ENCODE peak calls at places on chromosomes 2 and 18, in ten cellular contexts. One of them, this sample, is unnamed.
A peak's percentile ranks its signal among the peaks of the same experiment; 100 is the strongest.

GRCh38 chr2:18544171-18544570 is 16.3 kb downstream of the RDH14 start:
- DNase-seq in AG09319: no peak
- DNase-seq in astrocyte of the spinal cord: no peak
- DNase-seq in IMR-90: no peak
- DNase-seq in A549: no peak
- DNase-seq in PC-9: no peak
- DNase-seq in GM23338: no peak
- DNase-seq in tibial nerve: no peak
- DNase-seq in sigmoid colon: no peak
- DNase-seq in dorsolateral prefrontal cortex: no peak
- DNase-seq in this sample: no peak

GRCh38 chr2:152491139-152491472 is 156.1 kb downstream of the FMNL2 start:
- DNase-seq in sigmoid colon: peak; percentile 78
- DNase-seq in dorsolateral prefrontal cortex: peak; percentile 71
- DNase-seq in astrocyte of the spinal cord: no peak
- DNase-seq in AG09319: no peak
- DNase-seq in IMR-90: no peak
- DNase-seq in tibial nerve: peak; percentile 45
- DNase-seq in GM23338: no peak
- DNase-seq in PC-9: no peak
- DNase-seq in A549: no peak
- DNase-seq in this sample: no peak

GRCh38 chr2:176125215-176126054 is 2.9 kb downstream of the HOXD9 start:
- DNase-seq in dorsolateral prefrontal cortex: no peak
- DNase-seq in sigmoid colon: peak; percentile 56
- DNase-seq in PC-9: no peak
- DNase-seq in IMR-90: no peak
- DNase-seq in AG09319: no peak
- DNase-seq in tibial nerve: no peak
- DNase-seq in astrocyte of the spinal cord: no peak
- DNase-seq in GM23338: peak; percentile 53
- DNase-seq in A549: no peak
- DNase-seq in this sample: no peak

GRCh38 chr2:41722668-41723369 is 325.0 kb upstream of the PKDCC start:
- DNase-seq in sigmoid colon: no peak
- DNase-seq in dorsolateral prefrontal cortex: no peak
- DNase-seq in PC-9: no peak
- DNase-seq in IMR-90: peak; percentile 52
- DNase-seq in AG09319: no peak
- DNase-seq in astrocyte of the spinal cord: peak; percentile 78
- DNase-seq in tibial nerve: peak; percentile 24
- DNase-seq in A549: no peak
- DNase-seq in GM23338: no peak
- DNase-seq in this sample: no peak

GRCh38 chr2:173205375-173205774 is 129.7 kb downstream of the MAP3K20 start:
- DNase-seq in astrocyte of the spinal cord: peak; percentile 52
- DNase-seq in AG09319: peak; percentile 64
- DNase-seq in tibial nerve: peak; percentile 62
- DNase-seq in A549: no peak
- DNase-seq in GM23338: no peak
- DNase-seq in PC-9: no peak
- DNase-seq in IMR-90: peak; percentile 28
- DNase-seq in dorsolateral prefrontal cortex: no peak
- DNase-seq in sigmoid colon: peak; percentile 97
- DNase-seq in this sample: no peak

GRCh38 chr2:60849165-60849564 is 32.2 kb upstream of the REL start:
- DNase-seq in tibial nerve: no peak
- DNase-seq in sigmoid colon: no peak
- DNase-seq in GM23338: no peak
- DNase-seq in A549: no peak
- DNase-seq in astrocyte of the spinal cord: no peak
- DNase-seq in AG09319: no peak
- DNase-seq in IMR-90: peak; percentile 8
- DNase-seq in PC-9: no peak
- DNase-seq in dorsolateral prefrontal cortex: no peak
- DNase-seq in this sample: no peak

GRCh38 chr2:7825591-7826312 is 856.1 kb upstream of the ID2 start:
- DNase-seq in GM23338: no peak
- DNase-seq in dorsolateral prefrontal cortex: no peak
- DNase-seq in astrocyte of the spinal cord: peak; percentile 97
- DNase-seq in IMR-90: peak; percentile 68
- DNase-seq in AG09319: no peak
- DNase-seq in tibial nerve: no peak
- DNase-seq in sigmoid colon: no peak
- DNase-seq in A549: peak; percentile 80
- DNase-seq in PC-9: no peak
- DNase-seq in this sample: no peak

GRCh38 chr18:49837889-49838288 is 24.6 kb upstream of the ACAA2 start:
- DNase-seq in astrocyte of the spinal cord: no peak
- DNase-seq in GM23338: no peak
- DNase-seq in tibial nerve: no peak
- DNase-seq in PC-9: no peak
- DNase-seq in AG09319: no peak
- DNase-seq in sigmoid colon: no peak
- DNase-seq in dorsolateral prefrontal cortex: no peak
- DNase-seq in A549: no peak
- DNase-seq in IMR-90: no peak
- DNase-seq in this sample: no peak

GRCh38 chr2:236092714-236093113 is 75.5 kb downstream of the GBX2 start:
- DNase-seq in A549: no peak
- DNase-seq in GM23338: peak; percentile 57
- DNase-seq in dorsolateral prefrontal cortex: no peak
- DNase-seq in IMR-90: no peak
- DNase-seq in sigmoid colon: no peak
- DNase-seq in AG09319: no peak
- DNase-seq in tibial nerve: no peak
- DNase-seq in PC-9: no peak
- DNase-seq in astrocyte of the spinal cord: no peak
- DNase-seq in this sample: no peak

GRCh38 chr18:62101236-62101635 is 85.6 kb downstream of the PIGN start:
- DNase-seq in IMR-90: peak; percentile 61
- DNase-seq in AG09319: peak; percentile 25
- DNase-seq in PC-9: no peak
- DNase-seq in astrocyte of the spinal cord: peak; percentile 32
- DNase-seq in dorsolateral prefrontal cortex: no peak
- DNase-seq in sigmoid colon: no peak
- DNase-seq in GM23338: no peak
- DNase-seq in tibial nerve: no peak
- DNase-seq in A549: no peak
- DNase-seq in this sample: no peak

GRCh38 chr2:101699939-101700442 is 2.5 kb downstream of the MAP4K4 start:
- DNase-seq in sigmoid colon: no peak
- DNase-seq in astrocyte of the spinal cord: no peak
- DNase-seq in PC-9: no peak
- DNase-seq in dorsolateral prefrontal cortex: no peak
- DNase-seq in A549: no peak
- DNase-seq in AG09319: no peak
- DNase-seq in tibial nerve: no peak
- DNase-seq in IMR-90: peak; percentile 27
- DNase-seq in GM23338: peak; percentile 36
- DNase-seq in this sample: no peak

GRCh38 chr2:28582595-28582994 is 86.7 kb downstream of the PLB1 start:
- DNase-seq in A549: no peak
- DNase-seq in astrocyte of the spinal cord: no peak
- DNase-seq in GM23338: no peak
- DNase-seq in dorsolateral prefrontal cortex: no peak
- DNase-seq in IMR-90: no peak
- DNase-seq in AG09319: no peak
- DNase-seq in PC-9: no peak
- DNase-seq in tibial nerve: no peak
- DNase-seq in sigmoid colon: peak; percentile 54
- DNase-seq in this sample: no peak

GRCh38 chr18:55856191-55856590 is 268.2 kb upstream of the TCF4 start:
- DNase-seq in tibial nerve: no peak
- DNase-seq in IMR-90: peak; percentile 90
- DNase-seq in sigmoid colon: no peak
- DNase-seq in astrocyte of the spinal cord: peak; percentile 82
- DNase-seq in GM23338: peak; percentile 84
- DNase-seq in dorsolateral prefrontal cortex: no peak
- DNase-seq in PC-9: peak; percentile 11
- DNase-seq in A549: peak; percentile 78
- DNase-seq in AG09319: peak; percentile 61
- DNase-seq in this sample: no peak

GRCh38 chr2:26347286-26347865 is 787 bp upstream of the ADGRF3 start:
- DNase-seq in AG09319: no peak
- DNase-seq in A549: no peak
- DNase-seq in IMR-90: peak; percentile 33
- DNase-seq in sigmoid colon: no peak
- DNase-seq in dorsolateral prefrontal cortex: no peak
- DNase-seq in GM23338: no peak
- DNase-seq in tibial nerve: no peak
- DNase-seq in PC-9: no peak
- DNase-seq in astrocyte of the spinal cord: no peak
- DNase-seq in this sample: no peak

GRCh38 chr2:27263287-27264252 is 723 bp upstream of the SLC30A3 start:
- DNase-seq in A549: no peak
- DNase-seq in IMR-90: no peak
- DNase-seq in tibial nerve: no peak
- DNase-seq in sigmoid colon: no peak
- DNase-seq in astrocyte of the spinal cord: no peak
- DNase-seq in AG09319: no peak
- DNase-seq in dorsolateral prefrontal cortex: no peak
- DNase-seq in GM23338: peak; percentile 58
- DNase-seq in PC-9: no peak
- DNase-seq in this sample: no peak

GRCh38 chr2:45843136-45843535 is 191.7 kb downstream of the PRKCE start:
- DNase-seq in IMR-90: no peak
- DNase-seq in dorsolateral prefrontal cortex: no peak
- DNase-seq in sigmoid colon: no peak
- DNase-seq in GM23338: no peak
- DNase-seq in A549: no peak
- DNase-seq in PC-9: no peak
- DNase-seq in tibial nerve: no peak
- DNase-seq in astrocyte of the spinal cord: no peak
- DNase-seq in AG09319: no peak
- DNase-seq in this sample: no peak

GRCh38 chr18:5040476-5040875 is 156.6 kb downstream of the AKAIN1 start:
- DNase-seq in sigmoid colon: no peak
- DNase-seq in astrocyte of the spinal cord: no peak
- DNase-seq in GM23338: no peak
- DNase-seq in IMR-90: no peak
- DNase-seq in dorsolateral prefrontal cortex: no peak
- DNase-seq in AG09319: no peak
- DNase-seq in tibial nerve: no peak
- DNase-seq in PC-9: no peak
- DNase-seq in A549: no peak
- DNase-seq in this sample: no peak

GRCh38 chr18:5031216-5031615 is 165.8 kb downstream of the AKAIN1 start:
- DNase-seq in sigmoid colon: no peak
- DNase-seq in IMR-90: no peak
- DNase-seq in tibial nerve: no peak
- DNase-seq in dorsolateral prefrontal cortex: no peak
- DNase-seq in A549: no peak
- DNase-seq in AG09319: no peak
- DNase-seq in astrocyte of the spinal cord: no peak
- DNase-seq in GM23338: no peak
- DNase-seq in PC-9: no peak
- DNase-seq in this sample: no peak

GRCh38 chr18:5036523-5036922 is 160.5 kb downstream of the AKAIN1 start:
- DNase-seq in A549: no peak
- DNase-seq in tibial nerve: no peak
- DNase-seq in IMR-90: no peak
- DNase-seq in sigmoid colon: no peak
- DNase-seq in AG09319: no peak
- DNase-seq in PC-9: no peak
- DNase-seq in astrocyte of the spinal cord: no peak
- DNase-seq in dorsolateral prefrontal cortex: no peak
- DNase-seq in GM23338: peak; percentile 11
- DNase-seq in this sample: no peak
- TF ChIP-seq CTCF in A549: no peak
- TF ChIP-seq CTCF in tibial nerve: no peak
- TF ChIP-seq CTCF in IMR-90: no peak
- TF ChIP-seq CTCF in sigmoid colon: no peak
- TF ChIP-seq CTCF in AG09319: no peak
- TF ChIP-seq CTCF in PC-9: no peak
- TF ChIP-seq CTCF in astrocyte of the spinal cord: no peak
- TF ChIP-seq CTCF in dorsolateral prefrontal cortex: no peak
- TF ChIP-seq CTCF in GM23338: peak; percentile 31
- TF ChIP-seq CTCF in this sample: no peak

GRCh38 chr18:60411715-60412114 is 39.1 kb upstream of the MC4R start:
- DNase-seq in IMR-90: no peak
- DNase-seq in PC-9: no peak
- DNase-seq in AG09319: no peak
- DNase-seq in sigmoid colon: no peak
- DNase-seq in tibial nerve: no peak
- DNase-seq in A549: no peak
- DNase-seq in dorsolateral prefrontal cortex: no peak
- DNase-seq in astrocyte of the spinal cord: no peak
- DNase-seq in GM23338: peak; percentile 50
- DNase-seq in this sample: no peak
- TF ChIP-seq CTCF in IMR-90: no peak
- TF ChIP-seq CTCF in PC-9: no peak
- TF ChIP-seq CTCF in AG09319: no peak
- TF ChIP-seq CTCF in sigmoid colon: no peak
- TF ChIP-seq CTCF in tibial nerve: no peak
- TF ChIP-seq CTCF in A549: no peak
- TF ChIP-seq CTCF in dorsolateral prefrontal cortex: no peak
- TF ChIP-seq CTCF in astrocyte of the spinal cord: peak; percentile 27
- TF ChIP-seq CTCF in GM23338: peak; percentile 53
- TF ChIP-seq CTCF in this sample: no peak

DNA sequence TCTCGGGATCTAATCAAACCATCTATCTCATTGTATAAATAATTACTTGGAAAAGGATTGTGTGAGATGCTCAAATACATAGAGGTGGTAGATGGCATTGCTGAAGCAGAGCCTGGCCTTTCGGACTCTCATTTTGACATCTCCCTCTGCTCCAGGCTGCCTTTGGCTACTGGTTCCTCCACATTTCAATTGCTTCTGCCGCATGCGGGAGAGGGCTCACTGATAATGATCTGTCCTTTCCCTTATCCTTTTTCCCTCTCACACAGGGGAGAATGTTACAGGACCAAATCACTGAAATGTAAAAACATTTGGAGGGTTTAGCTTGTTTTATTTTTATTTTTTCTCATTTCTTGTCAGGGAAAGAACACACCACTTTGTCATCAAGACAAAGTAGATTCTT is 380.6 kb upstream of the UBE2E3 start:
- DNase-seq in A549: no peak
- DNase-seq in sigmoid colon: no peak
- DNase-seq in AG09319: no peak
- DNase-seq in dorsolateral prefrontal cortex: no peak
- DNase-seq in tibial nerve: no peak
- DNase-seq in astrocyte of the spinal cord: no peak
- DNase-seq in GM23338: no peak
- DNase-seq in IMR-90: no peak
- DNase-seq in PC-9: no peak
- DNase-seq in this sample: no peak
- TF ChIP-seq CTCF in A549: no peak
- TF ChIP-seq CTCF in sigmoid colon: no peak
- TF ChIP-seq CTCF in AG09319: no peak
- TF ChIP-seq CTCF in dorsolateral prefrontal cortex: no peak
- TF ChIP-seq CTCF in tibial nerve: no peak
- TF ChIP-seq CTCF in astrocyte of the spinal cord: no peak
- TF ChIP-seq CTCF in GM23338: no peak
- TF ChIP-seq CTCF in IMR-90: no peak
- TF ChIP-seq CTCF in PC-9: no peak
- TF ChIP-seq CTCF in this sample: no peak

DNA sequence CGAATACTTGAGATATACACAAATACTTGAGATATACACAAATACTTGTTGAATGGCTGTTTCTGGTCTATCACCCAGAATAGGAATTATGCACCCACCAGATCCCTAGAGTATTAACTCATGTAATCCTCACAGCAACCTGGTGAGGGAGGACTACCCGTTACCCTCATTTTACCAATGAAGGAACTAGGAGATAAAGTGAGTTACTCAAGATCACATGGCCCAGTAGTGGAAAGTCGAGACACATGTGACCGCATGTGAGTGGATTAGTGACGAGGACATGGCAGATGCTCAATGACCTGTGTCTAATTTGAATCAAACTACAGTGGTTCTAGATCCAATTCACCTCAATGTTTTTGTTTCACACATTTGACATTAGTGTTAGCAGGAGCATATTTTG is 2.4 kb downstream of the MOGAT1 start:
- DNase-seq in sigmoid colon: no peak
- DNase-seq in dorsolateral prefrontal cortex: no peak
- DNase-seq in tibial nerve: no peak
- DNase-seq in A549: peak; percentile 29
- DNase-seq in astrocyte of the spinal cord: no peak
- DNase-seq in IMR-90: no peak
- DNase-seq in PC-9: no peak
- DNase-seq in GM23338: peak; percentile 18
- DNase-seq in AG09319: no peak
- DNase-seq in this sample: no peak
- TF ChIP-seq CTCF in sigmoid colon: no peak
- TF ChIP-seq CTCF in dorsolateral prefrontal cortex: no peak
- TF ChIP-seq CTCF in tibial nerve: no peak
- TF ChIP-seq CTCF in A549: no peak
- TF ChIP-seq CTCF in astrocyte of the spinal cord: no peak
- TF ChIP-seq CTCF in IMR-90: no peak
- TF ChIP-seq CTCF in PC-9: no peak
- TF ChIP-seq CTCF in GM23338: no peak
- TF ChIP-seq CTCF in AG09319: no peak
- TF ChIP-seq CTCF in this sample: no peak

This sample was measured in omental fat pad.